ENCODE peak calls at places on chromosomes 12 and 14, in five cellular contexts. I is GM12878, W is K562, U is H1, D is HepG2. H is an unnamed sample.

GRCh38 chr12:107400686-107401447 is 284.7 kb upstream of the PWP1 start:
- DNase-seq in W (no peak), I (no peak), D (no peak), U (no peak), H (no peak)

GRCh38 chr12:109951751-109952150 is 44.4 kb downstream of the GIT2 start:
- DNase-seq in W (no peak), D (no peak), U (no peak), I (no peak), H (peak)

GRCh38 chr14:23005861-23006534 is 3.9 kb downstream of the C14orf93 start:
- DNase-seq in W (no peak), D (no peak), U (no peak), I (no peak), H (no peak)

GRCh38 chr14:85417396-85417795 is 112.5 kb upstream of the FLRT2 start:
- DNase-seq in I (no peak), W (no peak), D (no peak), U (no peak), H (no peak)

GRCh38 chr12:18296909-18297280 is 35.6 kb downstream of the PIK3C2G start:
- DNase-seq in W (no peak), U (no peak), D (no peak), I (no peak), H (no peak)

GRCh38 chr12:53201170-53201541 is 5.9 kb downstream of the ITGB7 start:
- DNase-seq in U (no peak), I (no peak), D (no peak), W (no peak), H (no peak)

GRCh38 chr12:54017845-54018607 is 9.2 kb downstream of the HOXC8 start:
- DNase-seq in U (no peak), W (peak), I (peak), D (no peak), H (peak)

GRCh38 chr12:42447371-42447786 is 121.4 kb downstream of the PPHLN1 start:
- DNase-seq in U (no peak), W (no peak), I (no peak), D (no peak), H (no peak)

GRCh38 chr12:13153180-13153579 is 43.3 kb upstream of the EMP1 start:
- DNase-seq in U (no peak), W (no peak), I (no peak), D (no peak), H (no peak)

GRCh38 chr12:107655281-107656065 is 30.1 kb upstream of the PWP1 start:
- DNase-seq in D (no peak), U (no peak), W (no peak), I (no peak), H (no peak)

GRCh38 chr12:55829967-55830600 is 697 bp upstream of the DNAJC14 start:
- DNase-seq in W (peak), D (no peak), U (no peak), I (no peak), H (no peak)

GRCh38 chr14:40221428-40221827 is 789.2 kb upstream of the FBXO33 start:
- DNase-seq in W (no peak), U (no peak), D (no peak), I (no peak), H (no peak)

GRCh38 chr12:7959278-7960063 is 23.5 kb upstream of the SLC2A3 start:
- DNase-seq in W (peak), U (peak), I (peak), D (peak), H (no peak)

GRCh38 chr14:74737753-74738325 is 24.9 kb downstream of the FCF1 start:
- DNase-seq in D (no peak), U (no peak), I (no peak), W (no peak), H (no peak)

GRCh38 chr12:125104978-125105377 is 39.7 kb downstream of the AACS start:
- DNase-seq in W (no peak), U (no peak), I (no peak), D (no peak), H (no peak)
- H3K4me2 ChIP-seq in W (peak), U (no peak), I (no peak), D (no peak), H (no peak)

DNA sequence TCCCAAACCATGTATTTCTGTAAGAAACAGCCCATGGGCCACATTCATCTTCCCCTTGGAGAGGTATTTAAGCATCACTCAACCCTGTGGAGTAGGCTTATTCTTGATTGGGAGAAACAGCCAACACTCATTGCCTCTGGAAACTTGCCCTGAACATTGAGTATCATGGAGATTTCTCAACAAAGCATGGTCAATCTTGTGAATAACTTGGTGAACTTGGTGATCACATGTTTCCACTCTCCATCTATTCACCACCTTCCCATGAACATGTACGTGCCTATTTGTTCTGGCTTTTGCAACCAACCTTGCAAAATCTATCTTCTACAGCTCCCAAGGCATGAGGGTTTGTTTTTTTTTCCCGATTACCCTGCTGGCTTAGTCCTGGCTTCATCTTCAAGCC is 163.2 kb downstream of the PAH start:
- DNase-seq in I (no peak), U (no peak), D (no peak), W (no peak), H (no peak)
- TF ChIP-seq POLR2AphosphoS5 in I (no peak), U (no peak), D (no peak), W (no peak), H (no peak)

DNA sequence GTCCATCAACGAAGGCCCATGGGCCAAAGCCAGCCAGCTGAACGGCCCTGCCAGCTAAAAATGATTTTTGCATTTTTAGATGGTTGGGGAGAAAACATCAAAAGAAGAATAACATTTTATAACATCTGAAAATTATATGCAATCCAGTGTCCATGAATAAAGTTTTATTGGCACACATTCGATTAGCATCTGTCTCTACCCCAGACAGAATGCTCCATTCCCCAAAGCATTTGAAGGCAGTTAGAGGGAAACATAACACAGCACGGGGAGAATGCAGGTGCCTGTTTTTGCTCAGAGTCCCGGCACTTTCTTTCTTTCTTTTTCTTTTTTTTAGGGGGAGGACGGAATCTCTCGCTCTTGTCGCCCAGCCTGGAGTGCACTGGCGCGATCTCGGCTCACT is 110.7 kb downstream of the ZNF664 start:
- DNase-seq in U (no peak), I (no peak), D (no peak), W (no peak), H (no peak)
- TF ChIP-seq CEBPB in U (no peak), I (no peak), D (no peak), W (no peak), H (no peak)

DNA sequence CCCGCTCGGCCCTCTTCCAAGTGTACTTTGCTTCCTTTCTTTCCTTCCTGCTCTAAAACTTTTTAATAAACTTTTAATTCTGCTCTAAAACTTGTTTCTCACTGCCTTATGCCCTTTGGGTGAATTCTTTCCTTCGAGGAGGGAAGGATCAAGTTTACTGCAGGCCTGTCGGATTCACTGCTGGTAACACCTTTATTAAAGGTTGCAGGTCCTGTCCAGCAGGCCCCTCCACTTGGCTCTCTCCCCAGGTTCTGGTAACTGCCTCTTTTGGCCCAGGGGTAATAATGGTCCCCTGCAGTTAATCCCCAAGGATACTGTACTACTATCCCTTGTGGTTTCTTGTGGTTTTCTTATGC is 152.7 kb upstream of the EEA1 start:
- DNase-seq in I (no peak), U (no peak), W (no peak), D (no peak), H (no peak)
- H3K4me2 ChIP-seq in I (no peak), U (peak), W (no peak), D (no peak), H (no peak)

GRCh38 chr12:93102744-93103143 is 173.6 kb upstream of the EEA1 start:
- DNase-seq in W (no peak), I (no peak), U (no peak), D (peak), H (no peak)
- TF ChIP-seq POLR2AphosphoS5 in W (no peak), I (no peak), U (no peak), D (no peak), H (no peak)

H was measured in HCT116.